ENCODE peak calls at places on chromosomes 3 and 15, in five cellular contexts. Z is heart right ventricle; M is effector CD4-positive, alpha-beta T cell; P is activated CD4-positive, alpha-beta T cell treated with anti-CD3 and anti-CD28 coated beads, Interleukin-2, amount 50 U/mL, for 1 hour; U is COR-L47. T is an unnamed sample.

GRCh38 chr3:61875488-61875887 is 314.1 kb downstream of the PTPRG start:
- DNase-seq in U (no peak), Z (no peak), M (no peak), P (no peak), T (no peak)

GRCh38 chr15:71780349-71780976 is 29.9 kb upstream of the NR2E3 start:
- DNase-seq in P (peak; percentile 9), U (peak; percentile 30), Z (no peak), M (no peak), T (peak; percentile 14)

GRCh38 chr15:29124581-29125381 is 144.8 kb downstream of the NSMCE3 start:
- DNase-seq in M (no peak), P (no peak), Z (no peak), U (no peak), T (no peak)

GRCh38 chr3:40532252-40532651 is 7.5 kb downstream of the ZNF621 start:
- DNase-seq in Z (no peak), U (no peak), P (no peak), M (no peak), T (no peak)

GRCh38 chr3:70824785-70825184 is 512.3 kb upstream of the MDFIC2 start:
- DNase-seq in M (no peak), U (no peak), P (no peak), Z (no peak), T (no peak)

GRCh38 chr3:11168881-11169805 is 14.8 kb downstream of the HRH1 start:
- DNase-seq in M (no peak), P (no peak), U (no peak), Z (no peak), T (no peak)

GRCh38 chr15:75081150-75081549 is 57.8 kb downstream of the PPCDC start:
- DNase-seq in M (no peak), Z (no peak), U (no peak), P (no peak), T (no peak)

GRCh38 chr3:16883057-16883725 is 1.6 kb upstream of the PLCL2 start:
- DNase-seq in P (no peak), U (no peak), Z (no peak), M (no peak), T (no peak)

GRCh38 chr3:37225481-37225880 is 51.1 kb upstream of the LRRFIP2 start:
- DNase-seq in Z (no peak), P (no peak), M (no peak), U (no peak), T (peak; percentile 26)

GRCh38 chr3:184186184-184186901 is at the start of gene ABCF3:
- DNase-seq in P (no peak), M (no peak), Z (no peak), U (no peak), T (no peak)

GRCh38 chr3:195701042-195701910 is 19.5 kb upstream of the MUC20 start:
- DNase-seq in Z (no peak), U (no peak), P (no peak), M (no peak), T (no peak)

GRCh38 chr3:156983559-156983958 is 157.4 kb downstream of the LEKR1 start:
- DNase-seq in Z (no peak), M (no peak), P (no peak), U (no peak), T (no peak)

GRCh38 chr3:12985148-12985547 is 88.1 kb downstream of the IQSEC1 start:
- DNase-seq in Z (no peak), M (no peak), U (no peak), P (no peak), T (no peak)

GRCh38 chr3:87398226-87398774 is 121.9 kb upstream of the POU1F1 start:
- DNase-seq in P (no peak), U (no peak), M (no peak), Z (no peak), T (no peak)

GRCh38 chr3:42875325-42876151 is at the start of gene CYP8B1:
- DNase-seq in M (no peak), Z (no peak), P (no peak), U (no peak), T (no peak)

GRCh38 chr3:33137691-33138090 is 23.9 kb downstream of the CRTAP start:
- DNase-seq in M (no peak), U (no peak), P (no peak), Z (no peak), T (no peak)

GRCh38 chr3:31948255-31948654 is 32.8 kb downstream of the OSBPL10 start:
- DNase-seq in M (no peak), Z (no peak), P (no peak), U (no peak), T (no peak)

T was measured in CD8-positive, alpha-beta memory T cell.